ENCODE peak calls at places on chromosomes 7 and 10, in six cellular contexts. K is NCI-H1694 treated with DMSO at 0.1 percent for 48 hours, R is neural crest cell, B is memory B cell, W is KBM-7, O is heart right ventricle. S is an unnamed sample.

GRCh38 chr10:119498889-119499864 is 43.3 kb downstream of the RGS10 start:
- DNase-seq in K (no peak), R (no peak), B (no peak), W (no peak), O (no peak), S (no peak)

GRCh38 chr10:3487228-3487627 is 297.8 kb downstream of the KLF6 start:
- DNase-seq in K (no peak), R (no peak), B (no peak), W (no peak), O (no peak), S (no peak)

GRCh38 chr10:72049969-72050781 is 38.2 kb downstream of the SPOCK2 start:
- DNase-seq in K (no peak), R (no peak), B (no peak), W (no peak), O (no peak), S (no peak)

GRCh38 chr10:60185426-60185825 is 204.2 kb downstream of the ANK3 start:
- DNase-seq in K (no peak), R (no peak), B (no peak), W (no peak), O (no peak), S (no peak)

GRCh38 chr7:85343484-85343883 is 156.6 kb upstream of the SEMA3D start:
- DNase-seq in K (no peak), R (no peak), B (no peak), W (no peak), O (no peak), S (no peak)

GRCh38 chr7:74475243-74475986 is 21.7 kb downstream of the GTF2IRD1 start:
- DNase-seq in K (no peak), R (no peak), B (no peak), W (no peak), O (no peak), S (no peak)

GRCh38 chr10:133528296-133528844 is 1.2 kb downstream of the CYP2E1 start:
- DNase-seq in K (no peak), R (no peak), B (no peak), W (no peak), O (no peak), S (no peak)

GRCh38 chr7:158581440-158582088 is 6.1 kb downstream of the PTPRN2 start:
- DNase-seq in K (no peak), R (no peak), B (no peak), W (peak), O (no peak), S (no peak)

GRCh38 chr10:51602326-51602725 is 97.1 kb downstream of the CSTF2T start:
- DNase-seq in K (no peak), R (no peak), B (no peak), W (no peak), O (no peak), S (no peak)

GRCh38 chr7:158375034-158375433 is 212.6 kb downstream of the PTPRN2 start:
- DNase-seq in K (no peak), R (no peak), B (no peak), W (no peak), O (no peak), S (no peak)

GRCh38 chr7:80611779-80612178 is 26.7 kb upstream of the CD36 start:
- DNase-seq in K (no peak), R (no peak), B (no peak), W (no peak), O (peak), S (peak)

GRCh38 chr10:80924063-80924952 is 386.6 kb downstream of the SH2D4B start:
- DNase-seq in K (peak), R (peak), B (peak), W (peak), O (peak), S (peak)

GRCh38 chr10:11058965-11059364 is 41.3 kb downstream of the CELF2 start:
- DNase-seq in K (no peak), R (no peak), B (no peak), W (no peak), O (no peak), S (no peak)

GRCh38 chr10:92405006-92405924 is 114.3 kb downstream of the MARCHF5 start:
- DNase-seq in K (no peak), R (no peak), B (no peak), W (no peak), O (no peak), S (no peak)

GRCh38 chr7:47488969-47489342 is 93.0 kb downstream of the TNS3 start:
- DNase-seq in K (no peak), R (no peak), B (no peak), W (no peak), O (peak), S (no peak)

GRCh38 chr10:44314802-44315460 is 70.0 kb downstream of the CXCL12 start:
- DNase-seq in K (no peak), R (no peak), B (no peak), W (no peak), O (no peak), S (no peak)

GRCh38 chr10:75877877-75878276 is 446.5 kb downstream of the LRMDA start:
- DNase-seq in K (no peak), R (no peak), B (no peak), W (no peak), O (no peak), S (no peak)

GRCh38 chr7:19397917-19398316 is 252.7 kb upstream of the FERD3L start:
- DNase-seq in K (no peak), R (no peak), B (no peak), W (no peak), O (no peak), S (no peak)

GRCh38 chr7:8261711-8262695 is at the start of gene ICA1:
- DNase-seq in K (peak), R (peak), B (peak), W (peak), O (peak), S (peak)

GRCh38 chr10:11025978-11026377 is 8.3 kb downstream of the CELF2 start:
- DNase-seq in K (no peak), R (no peak), B (no peak), W (no peak), O (no peak), S (no peak)

GRCh38 chr10:24706479-24707118 is 17.1 kb downstream of the ARHGAP21 start:
- DNase-seq in K (peak), R (no peak), B (no peak), W (peak), O (peak), S (peak)

GRCh38 chr7:17347426-17347825 is 49.0 kb downstream of the AHR start:
- DNase-seq in K (no peak), R (no peak), B (no peak), W (no peak), O (no peak), S (no peak)

GRCh38 chr10:83564889-83565588 is 574.3 kb upstream of the GHITM start:
- DNase-seq in K (no peak), R (no peak), B (no peak), W (no peak), O (no peak), S (no peak)

GRCh38 chr7:698515-699259 is 27.8 kb upstream of the DNAAF5 start:
- DNase-seq in K (no peak), R (no peak), B (no peak), W (no peak), O (no peak), S (no peak)

GRCh38 chr10:80284522-80284921 is 4.9 kb downstream of the MAT1A start:
- DNase-seq in K (no peak), R (no peak), B (no peak), W (no peak), O (no peak), S (no peak)

GRCh38 chr10:103985726-103986125 is 18.8 kb downstream of the SLK start:
- DNase-seq in K (no peak), R (no peak), B (no peak), W (no peak), O (no peak), S (no peak)

GRCh38 chr7:131012477-131013031 is 278.5 kb upstream of the KLF14 start:
- DNase-seq in K (no peak), R (no peak), B (no peak), W (peak), O (no peak), S (no peak)

GRCh38 chr10:74500806-74501205 is 325.6 kb upstream of the KAT6B start:
- DNase-seq in K (no peak), R (no peak), B (no peak), W (no peak), O (no peak), S (no peak)

GRCh38 chr10:86970152-86970886 is 2.0 kb downstream of the ADIRF start:
- DNase-seq in K (no peak), R (no peak), B (no peak), W (no peak), O (peak), S (peak)

GRCh38 chr7:46003161-46003560 is 82.1 kb upstream of the IGFBP3 start:
- DNase-seq in K (no peak), R (no peak), B (no peak), W (no peak), O (no peak), S (no peak)

GRCh38 chr10:112946649-112947048 is 3.4 kb upstream of the TCF7L2 start:
- DNase-seq in K (no peak), R (no peak), B (no peak), W (no peak), O (no peak), S (peak)

GRCh38 chr7:91034459-91035368 is 229.5 kb upstream of the FZD1 start:
- DNase-seq in K (peak), R (peak), B (peak), W (peak), O (peak), S (no peak)

GRCh38 chr10:67306588-67307205 is 380.9 kb downstream of the LRRTM3 start:
- DNase-seq in K (no peak), R (no peak), B (no peak), W (peak), O (no peak), S (no peak)

GRCh38 chr7:99601656-99602310 is 3.7 kb downstream of the TMEM225B start:
- DNase-seq in K (no peak), R (no peak), B (peak), W (no peak), O (no peak), S (no peak)